ENCODE peak calls at places on chromosomes 13 and 19, in six cellular contexts. Z is CD8-positive, alpha-beta T cell; X is cardiac muscle cell; W is heart left ventricle; T is neural progenitor cell; C is dorsolateral prefrontal cortex. H is an unnamed sample.

GRCh38 chr19:30339624-30340525 is 32.3 kb upstream of the ZNF536 start:
- DNase-seq in Z (no peak), X (no peak), W (no peak), T (no peak), C (no peak), H (peak)

GRCh38 chr13:20130652-20131051 is 30.2 kb downstream of the GJA3 start:
- DNase-seq in Z (no peak), X (no peak), W (no peak), T (no peak), C (no peak), H (no peak)

GRCh38 chr13:21033224-21033855 is 28.0 kb downstream of the LATS2 start:
- DNase-seq in Z (no peak), X (peak), W (peak), T (no peak), C (no peak), H (no peak)

GRCh38 chr19:42129399-42130253 is 2.6 kb downstream of the POU2F2 start:
- DNase-seq in Z (no peak), X (peak), W (no peak), T (no peak), C (no peak), H (no peak)

GRCh38 chr19:13109361-13110098 is 6.9 kb upstream of the LYL1 start:
- DNase-seq in Z (no peak), X (no peak), W (no peak), T (no peak), C (no peak), H (no peak)

GRCh38 chr13:33349996-33350826 is 64.7 kb upstream of the STARD13 start:
- DNase-seq in Z (no peak), X (peak), W (peak), T (peak), C (no peak), H (peak)

GRCh38 chr19:51476164-51476563 is 2.2 kb upstream of the CEACAM18 start:
- DNase-seq in Z (no peak), X (no peak), W (no peak), T (no peak), C (no peak), H (no peak)

GRCh38 chr19:41753159-41753558 is 2.2 kb upstream of the CEACAM6 start:
- DNase-seq in Z (peak), X (peak), W (peak), T (peak), C (no peak), H (peak)

GRCh38 chr13:23806874-23807522 is 82.2 kb downstream of the MIPEP start:
- DNase-seq in Z (no peak), X (no peak), W (no peak), T (no peak), C (no peak), H (no peak)

GRCh38 chr13:31638577-31638976 is 100.7 kb upstream of the RXFP2 start:
- DNase-seq in Z (no peak), X (peak), W (no peak), T (no peak), C (no peak), H (no peak)

GRCh38 chr13:51221674-51222509 is at the start of gene FAM124A:
- DNase-seq in Z (no peak), X (peak), W (peak), T (peak), C (no peak), H (peak)

GRCh38 chr19:43532571-43532961 is 422 bp upstream of the ZNF575 start:
- DNase-seq in Z (no peak), X (no peak), W (peak), T (no peak), C (no peak), H (peak)

GRCh38 chr19:50214699-50215543 is 11.5 kb downstream of the MYH14 start:
- DNase-seq in Z (no peak), X (no peak), W (no peak), T (peak), C (no peak), H (peak)

GRCh38 chr19:44626067-44626624 is 12.8 kb downstream of the IGSF23 start:
- DNase-seq in Z (no peak), X (peak), W (no peak), T (no peak), C (no peak), H (no peak)

GRCh38 chr19:39677931-39678889 is 22.5 kb downstream of the LGALS16 start:
- DNase-seq in Z (no peak), X (no peak), W (no peak), T (no peak), C (no peak), H (no peak)

GRCh38 chr13:66809496-66809895 is 420.6 kb downstream of the PCDH9 start:
- DNase-seq in Z (no peak), X (no peak), W (no peak), T (no peak), C (no peak), H (no peak)

GRCh38 chr13:79405501-79405830 is 589 bp downstream of the RBM26 start:
- DNase-seq in Z (peak), X (no peak), W (no peak), T (no peak), C (no peak), H (no peak)

GRCh38 chr19:743168-743687 is 7.7 kb upstream of the MISP start:
- DNase-seq in Z (no peak), X (peak), W (peak), T (no peak), C (no peak), H (no peak)

GRCh38 chr13:98252931-98253470 is 75.9 kb upstream of the RNF113B start:
- DNase-seq in Z (no peak), X (peak), W (no peak), T (no peak), C (no peak), H (no peak)

GRCh38 chr19:41223431-41224234 is 4.6 kb downstream of the AXL start:
- DNase-seq in Z (no peak), X (peak), W (no peak), T (peak), C (no peak), H (no peak)

GRCh38 chr13:60078226-60078625 is 85.5 kb downstream of the DIAPH3 start:
- DNase-seq in Z (no peak), X (no peak), W (no peak), T (no peak), C (no peak), H (no peak)

GRCh38 chr19:49924004-49924880 is 4.8 kb upstream of the ATF5 start:
- DNase-seq in Z (no peak), X (no peak), W (no peak), T (no peak), C (no peak), H (no peak)

GRCh38 chr13:90068658-90069057 is 1278.8 kb upstream of the MIR17HG start:
- DNase-seq in Z (no peak), X (no peak), W (no peak), T (no peak), C (no peak), H (no peak)

GRCh38 chr13:105346141-105346766 is 1189.2 kb downstream of the EFNB2 start:
- DNase-seq in Z (no peak), X (peak), W (no peak), T (no peak), C (no peak), H (no peak)

GRCh38 chr13:99034333-99035085 is 56.6 kb upstream of the DOCK9 start:
- DNase-seq in Z (no peak), X (no peak), W (no peak), T (no peak), C (no peak), H (no peak)

GRCh38 chr13:22825186-22825585 is 355.6 kb upstream of the SGCG start:
- DNase-seq in Z (no peak), X (no peak), W (no peak), T (no peak), C (no peak), H (no peak)

GRCh38 chr19:16180611-16181010 is 4.6 kb upstream of the FAM32A start:
- DNase-seq in Z (no peak), X (peak), W (no peak), T (peak), C (no peak), H (no peak)

GRCh38 chr19:55117063-55117635 is 288 bp downstream of the PPP1R12C start:
- DNase-seq in Z (peak), X (no peak), W (no peak), T (no peak), C (no peak), H (no peak)

DNA sequence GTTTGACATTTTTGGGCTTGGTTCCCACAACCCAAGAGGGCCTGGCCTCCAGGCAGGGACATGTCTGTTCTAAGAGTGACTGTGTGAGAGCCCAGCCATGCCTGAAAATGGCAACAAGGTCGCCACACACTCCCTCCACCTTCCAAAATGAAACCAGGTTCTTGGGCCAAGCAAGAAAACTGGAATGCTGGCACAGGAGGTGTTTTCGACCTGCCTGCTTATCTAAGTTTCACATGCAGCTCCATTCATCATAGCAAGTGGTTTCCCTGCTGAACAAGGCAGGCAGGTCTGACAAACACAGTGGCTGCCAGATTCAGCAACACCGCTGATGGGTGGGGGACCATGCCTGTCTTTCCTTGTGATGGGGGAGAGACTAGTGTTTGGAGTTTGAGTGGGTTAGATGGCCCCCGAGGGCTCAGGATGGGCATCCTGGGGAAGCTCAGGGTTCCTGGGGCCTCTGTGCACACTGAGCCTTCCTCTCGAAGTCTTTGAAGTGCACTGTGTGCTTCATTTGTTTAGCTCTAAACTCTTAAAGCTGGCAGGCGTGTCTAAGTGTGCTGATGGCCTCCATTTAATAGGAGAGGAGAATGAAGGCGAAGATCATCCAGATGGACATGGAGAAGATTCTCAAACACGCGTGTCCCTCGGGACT is 17.9 kb upstream of the GAS6 start:
- DNase-seq in Z (no peak), X (no peak), W (no peak), T (no peak), C (no peak), H (no peak)
- H3K27ac ChIP-seq in Z (no peak), X (peak), W (peak), T (no peak), C (no peak), H (peak)

DNA sequence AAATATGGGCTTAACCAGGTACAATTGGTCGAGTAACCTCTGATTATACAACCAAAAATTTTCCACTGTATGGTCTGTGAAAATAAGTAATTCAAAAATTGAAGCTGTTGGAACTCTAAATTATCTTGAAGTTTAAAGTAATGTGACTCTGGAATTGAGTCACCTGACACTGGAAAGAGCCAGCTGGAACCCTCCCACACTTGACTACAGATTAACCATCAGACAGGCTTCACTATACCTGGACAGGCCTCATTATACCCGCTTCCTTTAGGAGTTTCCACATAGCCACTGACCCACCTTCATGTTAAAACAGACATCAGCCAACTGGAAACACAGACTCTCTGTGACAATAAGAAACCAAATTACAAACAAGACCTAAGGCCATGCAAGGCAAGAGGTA is 1.3 kb downstream of the ZNF433 start:
- DNase-seq in Z (no peak), X (no peak), W (no peak), T (no peak), C (no peak), H (no peak)
- H3K4me3 ChIP-seq in Z (no peak), X (peak), W (peak), T (peak), C (peak), H (peak)

DNA sequence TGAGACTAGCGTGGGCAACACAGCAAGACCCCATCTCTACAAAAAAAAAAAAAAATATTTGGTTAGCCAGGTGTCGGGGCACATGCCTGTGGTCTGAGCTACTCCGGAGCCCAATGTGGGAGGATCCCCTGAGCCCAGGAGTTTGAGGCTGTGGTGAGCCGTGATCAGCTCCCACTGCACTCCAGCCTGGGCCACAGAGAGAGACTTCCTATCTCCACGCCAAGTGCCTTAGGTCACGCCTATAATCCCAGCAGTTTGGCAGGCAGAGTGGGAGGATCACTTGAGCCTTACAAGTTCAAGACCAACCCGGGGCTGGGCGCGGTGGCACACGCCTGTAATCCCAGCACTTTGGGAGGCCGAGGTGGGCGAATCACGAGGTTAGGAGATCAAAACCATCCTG is 8.7 kb upstream of the ADAT3 start:
- DNase-seq in Z (no peak), X (no peak), W (no peak), T (no peak), C (no peak), H (no peak)
- H3K27ac ChIP-seq in Z (no peak), X (no peak), W (no peak), T (no peak), C (no peak), H (no peak)

GRCh38 chr13:26019241-26019640 is 32.6 kb downstream of the SHISA2 start:
- DNase-seq in Z (no peak), X (no peak), W (no peak), T (no peak), C (no peak), H (no peak)
- H3K4me3 ChIP-seq in Z (no peak), X (no peak), W (no peak), T (no peak), C (no peak), H (no peak)